ENCODE peak calls at places on chromosomes 1 and 21, in six cellular contexts. V is foreskin fibroblast; Q is endothelial cell; L is stimulated activated CD8-positive, alpha-beta memory T cell treated with anti-CD3 and anti-CD28 coated beads, Interleukin-4, amount 100 ng/mL, for 4 hours; B is activated T-helper 1 cell treated with anti-CD3 and anti-CD28 coated beads, Interleukin-12 subunit alpha, Interleukin-12 subunit beta, Interleukin-2, Interleukin-4 antibody, amounts not matched to agents 30 ng/mL and 10 ng/mL and 1 ng/mL, durations not matched to agents 14 hours and 24 hours and 36 hours; X is right cardiac atrium. E is an unnamed sample.

GRCh38 chr1:16073490-16074104 is at the start of gene FAM131C:
- DNase-seq in V (no peak), Q (peak), L (no peak), B (peak), X (peak), E (no peak)

GRCh38 chr1:109365642-109366204 is 32.0 kb downstream of the SORT1 start:
- DNase-seq in V (peak), Q (no peak), L (no peak), B (no peak), X (no peak), E (no peak)

GRCh38 chr1:177023249-177023648 is 141.3 kb downstream of the ASTN1 start:
- DNase-seq in V (no peak), Q (no peak), L (no peak), B (no peak), X (no peak), E (no peak)

GRCh38 chr1:84504580-84505021 is 1.6 kb upstream of the SPATA1 start:
- DNase-seq in V (peak), Q (no peak), L (no peak), B (no peak), X (no peak), E (no peak)

GRCh38 chr1:183385746-183386145 is 32.4 kb downstream of the NMNAT2 start:
- DNase-seq in V (no peak), Q (no peak), L (no peak), B (no peak), X (no peak), E (no peak)

GRCh38 chr21:14607262-14607661 is 61.1 kb upstream of the SAMSN1 start:
- DNase-seq in V (no peak), Q (no peak), L (no peak), B (no peak), X (no peak), E (no peak)

GRCh38 chr1:176796583-176796982 is 333.6 kb downstream of the PAPPA2 start:
- DNase-seq in V (no peak), Q (no peak), L (no peak), B (no peak), X (no peak), E (no peak)

GRCh38 chr1:17013598-17014320 is 2.0 kb upstream of the ATP13A2 start:
- DNase-seq in V (no peak), Q (no peak), L (no peak), B (no peak), X (no peak), E (peak)

GRCh38 chr1:78370779-78371482 is 119.8 kb upstream of the PTGFR start:
- DNase-seq in V (peak), Q (no peak), L (no peak), B (no peak), X (no peak), E (no peak)

GRCh38 chr1:244056602-244057001 is 5.5 kb downstream of the ZBTB18 start:
- DNase-seq in V (no peak), Q (no peak), L (no peak), B (no peak), X (no peak), E (no peak)

GRCh38 chr1:18927082-18927653 is 24.8 kb upstream of the ALDH4A1 start:
- DNase-seq in V (no peak), Q (no peak), L (no peak), B (no peak), X (peak), E (no peak)

GRCh38 chr1:18629659-18630510 is 761 bp upstream of the PAX7 start:
- DNase-seq in V (no peak), Q (no peak), L (no peak), B (no peak), X (no peak), E (no peak)

GRCh38 chr1:84721152-84721551 is 30.9 kb upstream of the SSX2IP start:
- DNase-seq in V (peak), Q (no peak), L (no peak), B (no peak), X (no peak), E (no peak)

GRCh38 chr1:51784997-51785421 is 93.5 kb downstream of the NRDC start:
- DNase-seq in V (no peak), Q (no peak), L (no peak), B (no peak), X (no peak), E (no peak)

GRCh38 chr1:230773396-230774033 is 26.3 kb downstream of the CAPN9 start:
- DNase-seq in V (no peak), Q (no peak), L (no peak), B (no peak), X (no peak), E (no peak)

GRCh38 chr1:110312188-110313121 is 26.7 kb upstream of the RBM15 start:
- DNase-seq in V (peak), Q (peak), L (peak), B (peak), X (peak), E (peak)

GRCh38 chr1:33301273-33301984 is 19.5 kb downstream of the A3GALT2 start:
- DNase-seq in V (no peak), Q (no peak), L (no peak), B (no peak), X (peak), E (no peak)

GRCh38 chr1:8562881-8563865 is 245.3 kb downstream of the SLC45A1 start:
- DNase-seq in V (no peak), Q (no peak), L (no peak), B (no peak), X (no peak), E (no peak)

GRCh38 chr1:64748706-64749105 is 3.8 kb downstream of the RAVER2 start:
- DNase-seq in V (no peak), Q (no peak), L (no peak), B (no peak), X (no peak), E (no peak)

GRCh38 chr1:56320873-56321272 is 258.5 kb downstream of the PLPP3 start:
- DNase-seq in V (no peak), Q (no peak), L (no peak), B (no peak), X (no peak), E (no peak)

GRCh38 chr1:145977486-145978476 is 13.3 kb downstream of the POLR3GL start:
- DNase-seq in V (peak), Q (peak), L (no peak), B (peak), X (peak), E (peak)

GRCh38 chr1:6342031-6342430 is 51.5 kb downstream of the ACOT7 start:
- DNase-seq in V (no peak), Q (no peak), L (no peak), B (no peak), X (no peak), E (peak)

GRCh38 chr1:64097859-64098258 is 105.6 kb upstream of the UBE2U start:
- DNase-seq in V (no peak), Q (no peak), L (no peak), B (no peak), X (no peak), E (no peak)

GRCh38 chr1:167068761-167069160 is 21.4 kb downstream of the GPA33 start:
- DNase-seq in V (no peak), Q (no peak), L (no peak), B (no peak), X (no peak), E (no peak)

GRCh38 chr1:36359911-36360310 is 25.8 kb downstream of the STK40 start:
- DNase-seq in V (no peak), Q (no peak), L (no peak), B (peak), X (peak), E (peak)

GRCh38 chr1:60596791-60597748 is 485.3 kb upstream of the NFIA start:
- DNase-seq in V (peak), Q (no peak), L (no peak), B (no peak), X (no peak), E (no peak)

GRCh38 chr1:183905497-183905896 is 100.6 kb downstream of the RGL1 start:
- DNase-seq in V (no peak), Q (no peak), L (no peak), B (no peak), X (no peak), E (no peak)

GRCh38 chr1:81155131-81155530 is 645.6 kb upstream of the ADGRL2 start:
- DNase-seq in V (peak), Q (no peak), L (no peak), B (no peak), X (no peak), E (no peak)